ENCODE peak calls at places on chromosome 14, in five cellular contexts. One of them, this sample, is unnamed.

GRCh38 chr14:64113279-64113678 is 180.9 kb downstream of the ESR2 start:
- DNase-seq in IMR-90: no peak
- DNase-seq in A549: no peak
- DNase-seq in K562: no peak
- DNase-seq in GM12878: no peak
- DNase-seq in this sample: no peak

GRCh38 chr14:70905316-70905715 is 1.9 kb upstream of the PCNX1 start:
- DNase-seq in IMR-90: peak; percentile 90
- DNase-seq in A549: no peak
- DNase-seq in K562: no peak
- DNase-seq in GM12878: no peak
- DNase-seq in this sample: no peak

GRCh38 chr14:39275395-39275794 is 41.7 kb downstream of the MIA2 start:
- DNase-seq in IMR-90: no peak
- DNase-seq in A549: no peak
- DNase-seq in K562: no peak
- DNase-seq in GM12878: no peak
- DNase-seq in this sample: no peak

GRCh38 chr14:84750763-84751554 is 779.0 kb upstream of the FLRT2 start:
- DNase-seq in IMR-90: peak; percentile 50
- DNase-seq in A549: no peak
- DNase-seq in K562: no peak
- DNase-seq in GM12878: no peak
- DNase-seq in this sample: no peak

GRCh38 chr14:104145826-104146642 is 7.6 kb downstream of the KIF26A start:
- DNase-seq in IMR-90: no peak
- DNase-seq in A549: no peak
- DNase-seq in K562: no peak
- DNase-seq in GM12878: no peak
- DNase-seq in this sample: peak; percentile 49

GRCh38 chr14:104135121-104135903 is 3.1 kb upstream of the KIF26A start:
- DNase-seq in IMR-90: no peak
- DNase-seq in A549: peak; percentile 84
- DNase-seq in K562: no peak
- DNase-seq in GM12878: no peak
- DNase-seq in this sample: peak; percentile 81

GRCh38 chr14:99989032-99989431 is 76.2 kb upstream of the EVL start:
- DNase-seq in IMR-90: no peak
- DNase-seq in A549: no peak
- DNase-seq in K562: no peak
- DNase-seq in GM12878: no peak
- DNase-seq in this sample: no peak

GRCh38 chr14:39369029-39369428 is 63.2 kb downstream of the FBXO33 start:
- DNase-seq in IMR-90: no peak
- DNase-seq in A549: no peak
- DNase-seq in K562: no peak
- DNase-seq in GM12878: no peak
- DNase-seq in this sample: no peak

GRCh38 chr14:88005978-88006851 is 1.3 kb downstream of the GPR65 start:
- DNase-seq in IMR-90: no peak
- DNase-seq in A549: no peak
- DNase-seq in K562: no peak
- DNase-seq in GM12878: peak; percentile 77
- DNase-seq in this sample: no peak

GRCh38 chr14:53640695-53641094 is 315.9 kb downstream of the BMP4 start:
- DNase-seq in IMR-90: peak; percentile 75
- DNase-seq in A549: no peak
- DNase-seq in K562: no peak
- DNase-seq in GM12878: no peak
- DNase-seq in this sample: no peak

GRCh38 chr14:104768437-104769323 is 15.7 kb downstream of the SIVA1 start:
- DNase-seq in IMR-90: peak; percentile 72
- DNase-seq in A549: peak; percentile 74
- DNase-seq in K562: peak; percentile 84
- DNase-seq in GM12878: peak; percentile 28
- DNase-seq in this sample: peak; percentile 94

GRCh38 chr14:56339855-56340701 is 221.9 kb downstream of the PELI2 start:
- DNase-seq in IMR-90: peak; percentile 98
- DNase-seq in A549: peak; percentile 60
- DNase-seq in K562: peak; percentile 40
- DNase-seq in GM12878: no peak
- DNase-seq in this sample: peak; percentile 39

GRCh38 chr14:101604228-101604934 is 43.1 kb downstream of the DIO3 start:
- DNase-seq in IMR-90: no peak
- DNase-seq in A549: no peak
- DNase-seq in K562: no peak
- DNase-seq in GM12878: no peak
- DNase-seq in this sample: no peak

GRCh38 chr14:26379951-26380350 is 217.9 kb downstream of the NOVA1 start:
- DNase-seq in IMR-90: no peak
- DNase-seq in A549: no peak
- DNase-seq in K562: no peak
- DNase-seq in GM12878: no peak
- DNase-seq in this sample: no peak

GRCh38 chr14:78450945-78451344 is 280.8 kb downstream of the NRXN3 start:
- DNase-seq in IMR-90: no peak
- DNase-seq in A549: no peak
- DNase-seq in K562: no peak
- DNase-seq in GM12878: no peak
- DNase-seq in this sample: no peak

GRCh38 chr14:79834856-79835255 is 376.4 kb downstream of the DIO2 start:
- DNase-seq in IMR-90: no peak
- DNase-seq in A549: no peak
- DNase-seq in K562: no peak
- DNase-seq in GM12878: no peak
- DNase-seq in this sample: no peak

GRCh38 chr14:28754209-28754985 is 12.2 kb upstream of the FOXG1 start:
- DNase-seq in IMR-90: peak; percentile 48
- DNase-seq in A549: peak; percentile 57
- DNase-seq in K562: peak; percentile 44
- DNase-seq in GM12878: peak; percentile 3
- DNase-seq in this sample: peak; percentile 58

GRCh38 chr14:28635387-28635786 is 131.2 kb upstream of the FOXG1 start:
- DNase-seq in IMR-90: peak; percentile 16
- DNase-seq in A549: no peak
- DNase-seq in K562: peak; percentile 7
- DNase-seq in GM12878: no peak
- DNase-seq in this sample: no peak

GRCh38 chr14:77457115-77457521 is 283 bp downstream of the VIPAS39 start:
- DNase-seq in IMR-90: peak; percentile 40
- DNase-seq in A549: no peak
- DNase-seq in K562: no peak
- DNase-seq in GM12878: no peak
- DNase-seq in this sample: peak; percentile 46

GRCh38 chr14:56580317-56580711 is 716 bp downstream of the TMEM260 start:
- DNase-seq in IMR-90: no peak
- DNase-seq in A549: no peak
- DNase-seq in K562: no peak
- DNase-seq in GM12878: no peak
- DNase-seq in this sample: no peak

GRCh38 chr14:78764645-78765044 is 594.5 kb downstream of the NRXN3 start:
- DNase-seq in IMR-90: no peak
- DNase-seq in A549: no peak
- DNase-seq in K562: no peak
- DNase-seq in GM12878: no peak
- DNase-seq in this sample: no peak

GRCh38 chr14:52029881-52030280 is 39.0 kb downstream of the NID2 start:
- DNase-seq in IMR-90: no peak
- DNase-seq in A549: no peak
- DNase-seq in K562: no peak
- DNase-seq in GM12878: no peak
- DNase-seq in this sample: no peak

GRCh38 chr14:102138535-102138934 is 1.2 kb upstream of the WDR20 start:
- DNase-seq in IMR-90: no peak
- DNase-seq in A549: no peak
- DNase-seq in K562: no peak
- DNase-seq in GM12878: no peak
- DNase-seq in this sample: no peak

GRCh38 chr14:96592591-96593388 is 90.6 kb downstream of the PAPOLA start:
- DNase-seq in IMR-90: peak; percentile 17
- DNase-seq in A549: peak; percentile 89
- DNase-seq in K562: peak; percentile 94
- DNase-seq in GM12878: no peak
- DNase-seq in this sample: peak; percentile 96

GRCh38 chr14:58807271-58807670 is 169.5 kb downstream of the DACT1 start:
- DNase-seq in IMR-90: no peak
- DNase-seq in A549: no peak
- DNase-seq in K562: no peak
- DNase-seq in GM12878: no peak
- DNase-seq in this sample: no peak

GRCh38 chr14:78595797-78596196 is 425.6 kb downstream of the NRXN3 start:
- DNase-seq in IMR-90: no peak
- DNase-seq in A549: no peak
- DNase-seq in K562: no peak
- DNase-seq in GM12878: no peak
- DNase-seq in this sample: peak; percentile 27

GRCh38 chr14:60332869-60333268 is 83.8 kb downstream of the PPM1A start:
- DNase-seq in IMR-90: no peak
- DNase-seq in A549: no peak
- DNase-seq in K562: no peak
- DNase-seq in GM12878: no peak
- DNase-seq in this sample: no peak

GRCh38 chr14:36986407-36986806 is 186.0 kb downstream of the SLC25A21 start:
- DNase-seq in IMR-90: no peak
- DNase-seq in A549: no peak
- DNase-seq in K562: no peak
- DNase-seq in GM12878: no peak
- DNase-seq in this sample: no peak

GRCh38 chr14:36988989-36989388 is 183.4 kb downstream of the SLC25A21 start:
- DNase-seq in IMR-90: no peak
- DNase-seq in A549: no peak
- DNase-seq in K562: no peak
- DNase-seq in GM12878: no peak
- DNase-seq in this sample: no peak

DNA sequence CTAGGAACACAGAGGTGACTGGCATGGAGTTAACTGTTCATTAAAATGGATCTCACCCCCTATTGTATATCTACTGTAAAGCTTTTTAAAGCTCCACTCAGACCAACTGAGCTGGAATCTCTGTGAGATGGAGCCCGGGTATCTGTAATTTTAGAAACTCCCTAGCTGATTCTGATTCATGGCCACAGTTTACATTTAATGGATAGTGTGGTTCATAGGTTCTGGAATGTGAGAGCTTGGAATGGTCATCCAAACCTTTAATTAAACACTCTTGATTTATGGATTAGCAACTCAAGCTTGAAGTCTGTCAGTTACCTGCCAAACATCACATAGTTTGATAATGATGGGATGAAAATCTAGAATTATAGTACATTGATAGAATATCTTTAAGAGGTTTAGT is 183.8 kb downstream of the SLC25A21 start:
- DNase-seq in IMR-90: peak; percentile 67
- DNase-seq in A549: no peak
- DNase-seq in K562: no peak
- DNase-seq in GM12878: no peak
- DNase-seq in this sample: no peak
- TF ChIP-seq RCOR1 in IMR-90: peak; percentile 27
- TF ChIP-seq RCOR1 in A549: no peak
- TF ChIP-seq RCOR1 in K562: no peak
- TF ChIP-seq RCOR1 in GM12878: no peak
- TF ChIP-seq RCOR1 in this sample: no peak

GRCh38 chr14:68426661-68427549 is 366.0 kb downstream of the ZFP36L1 start:
- DNase-seq in IMR-90: no peak
- DNase-seq in A549: no peak
- DNase-seq in K562: no peak
- DNase-seq in GM12878: no peak
- DNase-seq in this sample: no peak

GRCh38 chr14:68424443-68425172 is 368.3 kb downstream of the ZFP36L1 start:
- DNase-seq in IMR-90: no peak
- DNase-seq in A549: no peak
- DNase-seq in K562: no peak
- DNase-seq in GM12878: no peak
- DNase-seq in this sample: no peak

GRCh38 chr14:68421116-68421515 is 371.8 kb downstream of the ZFP36L1 start:
- DNase-seq in IMR-90: no peak
- DNase-seq in A549: no peak
- DNase-seq in K562: no peak
- DNase-seq in GM12878: no peak
- DNase-seq in this sample: no peak

GRCh38 chr14:68420354-68420753 is 372.5 kb downstream of the ZFP36L1 start:
- DNase-seq in IMR-90: no peak
- DNase-seq in A549: no peak
- DNase-seq in K562: no peak
- DNase-seq in GM12878: no peak
- DNase-seq in this sample: no peak

DNA sequence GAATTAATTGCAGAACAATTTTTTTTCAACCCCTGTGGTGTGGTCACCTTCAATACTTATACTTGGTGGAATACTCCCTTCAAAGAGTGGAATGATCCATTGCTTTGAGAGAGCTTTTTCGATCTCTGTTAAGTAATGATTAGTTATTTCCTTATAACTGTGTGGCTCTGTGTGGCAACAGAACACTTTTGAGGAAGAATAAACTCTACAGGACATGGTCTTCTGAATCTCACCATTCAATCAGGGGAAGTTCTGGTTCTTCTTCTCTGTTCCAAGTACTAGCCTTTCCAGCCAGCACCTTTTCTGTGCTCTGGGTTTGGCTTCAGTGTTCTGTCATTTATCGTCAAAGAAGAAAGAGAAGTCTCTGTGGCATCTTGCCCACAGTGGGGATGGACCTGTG is 369.2 kb downstream of the ZFP36L1 start:
- DNase-seq in IMR-90: no peak
- DNase-seq in A549: no peak
- DNase-seq in K562: no peak
- DNase-seq in GM12878: no peak
- DNase-seq in this sample: no peak
- TF ChIP-seq RCOR1 in IMR-90: no peak
- TF ChIP-seq RCOR1 in A549: no peak
- TF ChIP-seq RCOR1 in K562: no peak
- TF ChIP-seq RCOR1 in GM12878: no peak
- TF ChIP-seq RCOR1 in this sample: no peak

GRCh38 chr14:69818760-69819191 is 21.7 kb upstream of the SLC10A1 start:
- DNase-seq in IMR-90: peak; percentile 60
- DNase-seq in A549: peak; percentile 71
- DNase-seq in K562: peak; percentile 72
- DNase-seq in GM12878: peak; percentile 55
- DNase-seq in this sample: peak; percentile 76
- TF ChIP-seq RCOR1 in IMR-90: no peak
- TF ChIP-seq RCOR1 in A549: no peak
- TF ChIP-seq RCOR1 in K562: no peak
- TF ChIP-seq RCOR1 in GM12878: no peak
- TF ChIP-seq RCOR1 in this sample: no peak

DNA sequence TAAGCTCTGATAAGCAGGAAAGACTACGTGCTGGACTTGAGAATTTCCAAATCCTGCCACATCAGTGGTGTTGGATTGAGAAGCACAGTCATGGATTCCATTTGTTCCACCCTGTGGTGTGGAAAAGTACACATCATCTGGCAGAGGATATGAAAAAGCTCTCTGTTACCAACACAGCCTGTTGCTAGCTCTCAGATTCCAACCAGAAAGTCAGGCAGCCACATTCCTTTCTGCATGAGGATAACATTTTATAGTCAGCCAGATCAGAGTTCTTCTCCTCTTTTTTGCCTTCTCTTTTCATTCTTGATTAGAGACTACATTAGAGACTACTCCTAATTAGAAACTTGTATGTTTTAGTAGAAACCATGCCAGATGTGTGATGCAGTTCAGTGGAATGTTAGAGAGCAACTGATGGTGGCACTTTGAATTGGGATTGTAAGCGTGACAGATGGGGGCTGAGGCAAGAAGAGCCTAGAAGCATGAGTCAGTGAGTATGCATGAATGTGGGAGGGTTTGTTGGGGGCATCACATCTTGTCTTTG is 61.2 kb upstream of the STXBP6 start:
- DNase-seq in IMR-90: peak; percentile 98
- DNase-seq in A549: no peak
- DNase-seq in K562: no peak
- DNase-seq in GM12878: no peak
- DNase-seq in this sample: no peak
- TF ChIP-seq RCOR1 in IMR-90: peak; percentile 18
- TF ChIP-seq RCOR1 in A549: no peak
- TF ChIP-seq RCOR1 in K562: no peak
- TF ChIP-seq RCOR1 in GM12878: no peak
- TF ChIP-seq RCOR1 in this sample: no peak

This sample was measured in SK-N-SH.